ENCODE peak calls at places on chromosomes 4 and X, in six cellular contexts. H is K562, S is GM12878, V is H1, C is GM12891, G is HepG2. Q is an unnamed sample.
A peak's percentile ranks its signal among the peaks of the same experiment; 100 is the strongest.

GRCh38 chr4:186068581-186069402 is at the start of gene TLR3:
- DNase-seq in H (no peak), S (no peak), V (peak; percentile 22), C (no peak), G (no peak), Q (no peak)

GRCh38 chrX:118974088-118974907 is at the start of gene LONRF3:
- DNase-seq in H (peak; percentile 38), S (no peak), V (no peak), C (no peak), G (peak; percentile 58), Q (no peak)

GRCh38 chrX:119266364-119266995 is 30.4 kb downstream of the PGRMC1 start:
- DNase-seq in H (peak; percentile 27), S (no peak), V (no peak), C (peak; percentile 2), G (peak; percentile 0), Q (no peak)

GRCh38 chr4:100428051-100428450 is 89.8 kb downstream of the EMCN start:
- DNase-seq in H (no peak), S (no peak), V (no peak), C (no peak), G (no peak), Q (no peak)

GRCh38 chrX:44244008-44244407 is 99.5 kb downstream of the EFHC2 start:
- DNase-seq in H (peak; percentile 13), S (no peak), V (no peak), C (no peak), G (no peak), Q (no peak)

GRCh38 chr4:81531410-81531809 is 59.7 kb upstream of the RASGEF1B start:
- DNase-seq in H (no peak), S (no peak), V (no peak), C (no peak), G (no peak), Q (no peak)

GRCh38 chr4:70613893-70614572 is 14.5 kb upstream of the ENAM start:
- DNase-seq in H (no peak), S (no peak), V (no peak), C (no peak), G (no peak), Q (no peak)

GRCh38 chr4:74546020-74546419 is 101.1 kb downstream of the AREG start:
- DNase-seq in H (no peak), S (no peak), V (no peak), C (no peak), G (no peak), Q (no peak)

GRCh38 chr4:56055991-56056390 is 107.2 kb downstream of the CEP135 start:
- DNase-seq in H (no peak), S (no peak), V (no peak), C (no peak), G (no peak), Q (no peak)

GRCh38 chr4:121353213-121353612 is 27.6 kb downstream of the QRFPR start:
- DNase-seq in H (no peak), S (no peak), V (no peak), C (no peak), G (no peak), Q (no peak)

GRCh38 chr4:21474195-21474594 is 474.4 kb downstream of the KCNIP4 start:
- DNase-seq in H (no peak), S (no peak), V (no peak), C (no peak), G (no peak), Q (no peak)

GRCh38 chr4:47071863-47072441 is 40.6 kb downstream of the GABRB1 start:
- DNase-seq in H (no peak), S (no peak), V (no peak), C (no peak), G (no peak), Q (no peak)

GRCh38 chr4:185838104-185838452 is 26.1 kb upstream of the SORBS2 start:
- DNase-seq in H (no peak), S (no peak), V (peak; percentile 72), C (no peak), G (no peak), Q (no peak)

GRCh38 chr4:142088906-142089305 is 452.5 kb downstream of the IL15 start:
- DNase-seq in H (no peak), S (no peak), V (no peak), C (no peak), G (no peak), Q (no peak)

GRCh38 chrX:109635151-109635550 is 10.2 kb upstream of the KCNE5 start:
- DNase-seq in H (peak; percentile 25), S (no peak), V (no peak), C (no peak), G (no peak), Q (no peak)

GRCh38 chrX:110204986-110205385 is 112.9 kb downstream of the AMMECR1 start:
- DNase-seq in H (no peak), S (no peak), V (no peak), C (no peak), G (no peak), Q (no peak)

GRCh38 chrX:71671043-71671829 is 3.9 kb downstream of the LOC101059915 start:
- DNase-seq in H (no peak), S (no peak), V (no peak), C (no peak), G (no peak), Q (no peak)

GRCh38 chr4:35695401-35695800 is 548.9 kb downstream of the ARAP2 start:
- DNase-seq in H (no peak), S (no peak), V (no peak), C (no peak), G (no peak), Q (no peak)

GRCh38 chrX:54230440-54231148 is 47.5 kb upstream of the FAM120C start:
- DNase-seq in H (no peak), S (no peak), V (no peak), C (no peak), G (no peak), Q (no peak)

GRCh38 chr4:110155632-110156031 is 42.8 kb downstream of the ELOVL6 start:
- DNase-seq in H (no peak), S (no peak), V (no peak), C (no peak), G (no peak), Q (no peak)

GRCh38 chr4:8409271-8410065 is 31.1 kb downstream of the ACOX3 start:
- DNase-seq in H (peak; percentile 75), S (no peak), V (no peak), C (no peak), G (no peak), Q (no peak)

GRCh38 chr4:184320630-184321029 is 103.0 kb upstream of the ENPP6 start:
- DNase-seq in H (no peak), S (no peak), V (no peak), C (no peak), G (no peak), Q (no peak)

GRCh38 chrX:14398725-14399124 is 130.6 kb upstream of the GLRA2 start:
- DNase-seq in H (no peak), S (no peak), V (no peak), C (no peak), G (no peak), Q (no peak)

GRCh38 chrX:115957862-115958490 is 212.6 kb upstream of the AGTR2 start:
- DNase-seq in H (no peak), S (no peak), V (no peak), C (no peak), G (peak; percentile 21), Q (no peak)

GRCh38 chrX:458631-459061 is 71.9 kb upstream of the PPP2R3B start:
- DNase-seq in H (no peak), S (no peak), V (no peak), C (no peak), G (no peak), Q (no peak)

GRCh38 chr4:101400096-101400495 is 52.8 kb upstream of the PPP3CA start:
- DNase-seq in H (no peak), S (no peak), V (no peak), C (no peak), G (no peak), Q (no peak)

GRCh38 chr4:10091531-10092181 is 24.9 kb downstream of the WDR1 start:
- DNase-seq in H (no peak), S (no peak), V (no peak), C (no peak), G (no peak), Q (no peak)

GRCh38 chr4:157045507-157046127 is 30.3 kb upstream of the GLRB start:
- DNase-seq in H (peak; percentile 6), S (no peak), V (no peak), C (peak; percentile 5), G (peak; percentile 47), Q (no peak)

GRCh38 chr4:22897520-22898108 is 204.9 kb downstream of the GBA3 start:
- DNase-seq in H (peak; percentile 26), S (no peak), V (peak; percentile 63), C (peak; percentile 8), G (peak; percentile 16), Q (no peak)

GRCh38 chr4:20544645-20545044 is 155.6 kb upstream of the PACRGL start:
- DNase-seq in H (peak; percentile 13), S (no peak), V (no peak), C (no peak), G (peak; percentile 14), Q (no peak)

GRCh38 chrX:27336466-27337091 is 126.6 kb downstream of the PPP4R3C start:
- DNase-seq in H (peak; percentile 14), S (no peak), V (peak; percentile 61), C (peak; percentile 0), G (peak; percentile 2), Q (no peak)

GRCh38 chr4:83307920-83308319 is 23.3 kb upstream of the COQ2 start:
- DNase-seq in H (no peak), S (no peak), V (no peak), C (no peak), G (no peak), Q (no peak)
- TF ChIP-seq TAF1 in H (no peak), S (no peak), V (no peak), C (no peak), G (no peak), Q (no peak)

DNA sequence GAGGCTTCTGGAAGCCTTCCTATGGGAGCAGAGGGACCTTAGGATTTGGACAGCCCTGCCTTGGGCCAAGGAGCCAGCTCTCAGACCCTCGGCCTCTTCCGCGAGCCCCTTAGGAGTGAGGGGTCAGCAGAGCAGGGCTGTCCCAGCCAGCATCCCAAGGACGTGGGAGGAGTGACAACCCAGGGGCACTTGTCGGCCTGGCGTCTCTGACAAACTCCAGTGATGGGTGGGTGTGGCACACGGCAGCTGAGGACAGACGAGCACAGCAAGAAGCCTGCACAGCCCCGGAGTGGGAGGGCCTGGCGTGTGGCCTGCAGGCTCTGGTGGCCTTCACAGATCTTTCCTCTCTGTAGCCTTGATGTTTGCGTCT is 11.6 kb upstream of the TNIP2 start:
- DNase-seq in H (no peak), S (no peak), V (no peak), C (no peak), G (no peak), Q (no peak)
- TF ChIP-seq POLR2A in H (no peak), S (no peak), V (no peak), C (no peak), G (no peak), Q (no peak)

GRCh38 chr4:143626134-143626859 is 74.2 kb downstream of the FREM3 start:
- DNase-seq in H (no peak), S (no peak), V (no peak), C (no peak), G (no peak), Q (no peak)
- TF ChIP-seq POLR2AphosphoS5 in H (no peak), S (no peak), V (no peak), C (no peak), G (no peak), Q (no peak)

DNA sequence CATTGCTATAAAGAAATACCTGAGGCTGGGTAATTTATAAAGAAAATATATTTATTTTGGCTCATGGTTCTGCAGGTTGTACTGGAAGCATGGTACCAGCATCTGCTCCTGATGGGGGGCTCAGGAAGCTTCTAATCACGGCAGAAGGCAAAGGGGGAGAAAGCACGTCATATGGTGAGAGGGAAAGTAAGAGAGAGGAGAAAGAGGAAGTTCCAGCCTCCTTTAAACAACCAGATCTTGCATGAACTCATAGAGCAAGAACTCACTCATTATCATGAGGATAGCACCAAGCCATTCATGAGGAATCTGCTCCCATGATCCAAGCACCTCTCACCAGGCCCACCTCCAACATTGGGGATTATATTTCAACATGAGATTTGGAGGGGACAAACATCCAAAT is 125.0 kb upstream of the GRPR start:
- DNase-seq in H (no peak), S (no peak), V (no peak), C (no peak), G (no peak), Q (no peak)
- TF ChIP-seq TAF1 in H (no peak), S (no peak), V (no peak), C (no peak), G (no peak), Q (no peak)